ENCODE peak calls at places on chromosomes 16 and 17, in ten cellular contexts. W is cardiac fibroblast, Y is thoracic aorta, I is endodermal cell, D is testis, N is left lung, G is choroid plexus epithelial cell, M is PC-9, P is IMR-90, B is HCT116. Z is an unnamed sample.

GRCh38 chr17:57876866-57877237 is 27.0 kb upstream of the MRPS23 start:
- DNase-seq in M (no peak), G (no peak), P (no peak), N (no peak), D (no peak), Y (no peak), B (no peak), W (no peak), I (peak; percentile 54), Z (no peak)

GRCh38 chr16:77866769-77867168 is 78.4 kb downstream of the VAT1L start:
- DNase-seq in I (no peak), P (no peak), Y (no peak), M (no peak), D (no peak), G (no peak), N (no peak), W (no peak), B (no peak), Z (no peak)

GRCh38 chr17:43599835-43600234 is 53.7 kb upstream of the ETV4 start:
- DNase-seq in N (no peak), B (no peak), I (no peak), M (no peak), G (peak; percentile 76), P (peak; percentile 87), W (peak; percentile 89), Y (no peak), D (no peak), Z (peak; percentile 61)

GRCh38 chr16:87611456-87611855 is 9.1 kb downstream of the JPH3 start:
- DNase-seq in D (no peak), W (no peak), B (no peak), Y (no peak), N (no peak), M (no peak), I (no peak), G (no peak), P (no peak), Z (no peak)

GRCh38 chr16:9048302-9048700 is 43.1 kb upstream of the HAPSTR1 start:
- DNase-seq in P (peak; percentile 34), N (no peak), M (no peak), Y (no peak), D (peak; percentile 17), I (no peak), G (peak; percentile 53), B (peak; percentile 29), W (peak; percentile 39), Z (no peak)

GRCh38 chr16:78903237-78903636 is 697.3 kb downstream of the MAF start:
- DNase-seq in B (no peak), I (no peak), M (no peak), P (no peak), Y (no peak), D (no peak), G (no peak), W (no peak), N (no peak), Z (no peak)

GRCh38 chr17:1104222-1104621 is 75.6 kb downstream of the ABR start:
- DNase-seq in Y (no peak), B (no peak), D (no peak), N (peak; percentile 54), P (no peak), W (peak; percentile 44), M (no peak), G (no peak), I (no peak), Z (no peak)

GRCh38 chr16:24848065-24848464 is 2.3 kb downstream of the SLC5A11 start:
- DNase-seq in D (no peak), N (no peak), P (peak; percentile 82), M (peak; percentile 71), Y (no peak), G (peak; percentile 71), I (no peak), W (peak; percentile 61), B (peak; percentile 24), Z (peak; percentile 67)

GRCh38 chr17:15263206-15263579 is 1.9 kb downstream of the PMP22 start:
- DNase-seq in G (peak; percentile 80), B (no peak), D (peak; percentile 85), M (no peak), W (peak; percentile 96), I (no peak), N (no peak), P (peak; percentile 73), Y (peak; percentile 81), Z (peak; percentile 90)

GRCh38 chr17:82228278-82228841 is 482 bp upstream of the SLC16A3 start:
- DNase-seq in N (peak; percentile 96), I (peak; percentile 84), G (no peak), Y (no peak), D (no peak), P (no peak), M (no peak), B (no peak), W (no peak), Z (no peak)

GRCh38 chr17:8300629-8301242 is 5.5 kb upstream of the SLC25A35 start:
- DNase-seq in B (peak; percentile 62), I (peak; percentile 88), W (peak; percentile 80), M (peak; percentile 42), N (peak; percentile 89), G (peak; percentile 80), P (peak; percentile 64), Y (no peak), D (peak; percentile 73), Z (peak; percentile 62)

GRCh38 chr17:55440391-55440790 is 18.8 kb upstream of the MMD start:
- DNase-seq in D (no peak), B (no peak), P (no peak), M (no peak), G (no peak), Y (no peak), W (no peak), N (no peak), I (no peak), Z (no peak)

GRCh38 chr17:4643676-4644075 is 2.2 kb upstream of the ALOX15 start:
- DNase-seq in M (no peak), W (no peak), I (no peak), N (no peak), G (no peak), Y (no peak), B (no peak), P (no peak), D (no peak), Z (no peak)

GRCh38 chr17:4645642-4646041 is 4.2 kb upstream of the ALOX15 start:
- DNase-seq in P (no peak), M (no peak), W (no peak), N (no peak), D (no peak), Y (no peak), B (no peak), I (no peak), G (no peak), Z (no peak)

DNA sequence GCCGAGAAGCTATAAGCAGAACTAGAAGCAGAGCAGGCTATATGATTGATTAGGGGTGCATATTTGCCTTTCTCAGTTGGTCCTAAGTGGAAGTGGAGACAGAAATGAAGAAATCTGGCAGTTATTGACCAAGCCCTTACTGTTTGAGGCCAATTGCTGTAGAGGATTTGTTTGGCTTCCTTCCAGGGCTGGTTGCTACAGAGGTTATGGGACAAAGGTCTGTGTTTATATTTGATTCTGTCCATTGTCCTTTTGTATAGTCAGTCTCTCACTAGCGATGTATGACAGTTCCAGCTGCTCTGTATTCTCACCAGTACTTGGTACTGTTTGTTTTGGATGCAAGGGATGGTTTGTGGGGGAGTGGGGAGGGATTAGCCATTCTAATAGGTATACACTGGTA is 7.3 kb upstream of the ALOX15 start:
- DNase-seq in I (no peak), N (no peak), G (no peak), B (no peak), P (no peak), Y (no peak), D (no peak), M (no peak), W (no peak), Z (no peak)
- TF ChIP-seq CTCF in I (no peak), N (no peak), G (no peak), B (no peak), P (no peak), Y (no peak), D (no peak), M (no peak), W (no peak), Z (no peak)

DNA sequence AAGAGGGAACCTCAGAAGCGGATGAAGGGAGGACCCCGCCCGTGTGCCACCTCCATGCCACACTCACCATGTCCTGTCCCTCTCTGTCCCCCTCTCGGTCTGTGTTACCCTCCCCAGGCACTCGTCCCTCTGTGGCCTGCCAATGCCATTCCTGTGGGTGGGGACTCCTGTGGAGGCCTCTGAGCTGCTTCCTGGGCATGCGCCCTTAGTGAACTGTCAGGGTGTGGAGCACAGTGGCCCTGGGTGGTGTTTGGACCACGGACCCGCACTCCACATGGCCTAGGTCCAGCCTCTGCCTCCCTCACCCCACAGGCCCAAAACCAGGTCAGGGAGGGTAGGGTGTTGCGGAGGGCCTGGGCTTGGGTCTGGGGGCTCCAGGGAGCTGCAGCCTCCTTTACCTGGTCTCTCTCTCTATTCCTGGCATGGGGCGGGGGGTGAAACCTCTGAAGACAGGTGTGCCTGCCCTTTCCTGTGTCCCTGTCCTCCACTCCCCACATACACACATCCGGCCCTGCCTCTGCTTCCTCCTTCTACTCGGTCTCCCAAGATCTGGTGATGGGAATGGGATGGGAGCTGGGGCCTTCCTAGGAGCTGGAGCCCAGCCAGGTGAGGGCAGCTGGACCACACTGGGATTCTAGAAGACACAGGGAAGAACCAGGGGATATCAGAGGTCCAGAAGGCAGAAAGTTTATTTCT is 11.5 kb upstream of the PKMYT1 start:
- DNase-seq in B (no peak), G (no peak), M (no peak), I (no peak), Y (no peak), W (no peak), N (no peak), D (no peak), P (no peak), Z (no peak)
- H3K4me3 ChIP-seq in B (no peak overlapping the region), G (no peak overlapping the region), M (no peak overlapping the region), I (no peak overlapping the region), Y (no peak overlapping the region), W (no peak overlapping the region), N (no peak overlapping the region), D (no peak overlapping the region), P (no peak overlapping the region), Z (no peak overlapping the region)

GRCh38 chr17:45648642-45649041 is 135.5 kb upstream of the CRHR1 start:
- DNase-seq in D (no peak), N (no peak), B (no peak), P (no peak), W (no peak), Y (no peak), I (peak; percentile 92), M (no peak), G (no peak), Z (no peak)
- TF ChIP-seq CTCF in D (no peak), N (no peak), B (peak; percentile 74), P (no peak), W (no peak), Y (no peak), I (peak; percentile 78), M (no peak), G (no peak), Z (peak; percentile 13)

GRCh38 chr16:85029413-85029794 is 1.8 kb downstream of the KIAA0513 start:
- DNase-seq in M (peak; percentile 82), N (no peak), Y (no peak), B (no peak), P (peak; percentile 65), G (no peak), D (peak; percentile 27), W (no peak), I (peak; percentile 61), Z (peak; percentile 34)
- H3K4me3 ChIP-seq in M (peak overlapping the region; percentile 93), N (peak overlapping the region; percentile 88), Y (peak overlapping the region; percentile 95), B (no peak overlapping the region), P (no peak overlapping the region), G (no peak overlapping the region), D (no peak overlapping the region), W (peak overlapping the region; percentile 76), I (no peak overlapping the region), Z (no peak overlapping the region)